ENCODE peak calls at places on chromosomes 13 and 19, in four cellular contexts. T is AG09319, Z is neural crest cell, M is GM10248. C is an unnamed sample.
A peak's percentile ranks its signal among the peaks of the same experiment; 100 is the strongest.

GRCh38 chr19:42349378-42350107 is 24.1 kb downstream of the MEGF8 start:
- DNase-seq in T (no peak), Z (no peak), M (no peak), C (no peak)

GRCh38 chr19:54817670-54818536 is 1.6 kb downstream of the KIR3DL1 start:
- DNase-seq in T (no peak), Z (no peak), M (no peak), C (no peak)

GRCh38 chr13:20671789-20672188 is 31.7 kb upstream of the IL17D start:
- DNase-seq in T (no peak), Z (no peak), M (no peak), C (no peak)

GRCh38 chr13:35356572-35356971 is 119.9 kb downstream of the MAB21L1 start:
- DNase-seq in T (no peak), Z (no peak), M (no peak), C (no peak)

GRCh38 chr19:3692141-3693029 is 7.9 kb downstream of the PIP5K1C start:
- DNase-seq in T (no peak), Z (peak; percentile 52), M (no peak), C (no peak)

GRCh38 chr13:104764600-104764999 is 1698.4 kb upstream of the SLC10A2 start:
- DNase-seq in T (no peak), Z (no peak), M (no peak), C (no peak)

GRCh38 chr19:54905908-54906511 is at the start of gene NCR1:
- DNase-seq in T (no peak), Z (no peak), M (no peak), C (no peak)

GRCh38 chr19:42166336-42166735 is 34.1 kb upstream of the POU2F2 start:
- DNase-seq in T (no peak), Z (no peak), M (no peak), C (no peak)

GRCh38 chr19:12783849-12784393 is 7.4 kb upstream of the JUNB start:
- DNase-seq in T (no peak), Z (no peak), M (no peak), C (no peak)

GRCh38 chr19:12939292-12939606 is 840 bp downstream of the CALR start:
- DNase-seq in T (no peak), Z (no peak), M (no peak), C (no peak)

GRCh38 chr13:98641075-98641474 is 64.2 kb upstream of the STK24 start:
- DNase-seq in T (no peak), Z (no peak), M (no peak), C (no peak)

GRCh38 chr13:24497742-24498141 is 14.8 kb downstream of the PARP4 start:
- DNase-seq in T (no peak), Z (no peak), M (no peak), C (no peak)

GRCh38 chr13:29893438-29893837 is 43.0 kb upstream of the UBL3 start:
- DNase-seq in T (no peak), Z (no peak), M (no peak), C (no peak)

GRCh38 chr19:13187419-13187818 is 37.2 kb downstream of the IER2 start:
- DNase-seq in T (no peak), Z (no peak), M (no peak), C (no peak)

GRCh38 chr13:74927823-74928222 is 554.1 kb downstream of the TBC1D4 start:
- DNase-seq in T (no peak), Z (no peak), M (no peak), C (no peak)

GRCh38 chr13:107203146-107203847 is 635.4 kb upstream of the ARGLU1 start:
- DNase-seq in T (no peak), Z (peak; percentile 27), M (peak; percentile 21), C (peak; percentile 25)

GRCh38 chr19:33226550-33227241 is 1.0 kb upstream of the SLC7A10 start:
- DNase-seq in T (no peak), Z (no peak), M (no peak), C (no peak)

GRCh38 chr19:32669205-32669785 is 5.7 kb downstream of the ANKRD27 start:
- DNase-seq in T (no peak), Z (no peak), M (no peak), C (no peak)

GRCh38 chr19:2770055-2771013 is 12.7 kb downstream of the SGTA start:
- DNase-seq in T (no peak), Z (no peak), M (no peak), C (no peak)

GRCh38 chr19:13920940-13921744 is 15.1 kb downstream of the CC2D1A start:
- DNase-seq in T (no peak), Z (no peak), M (no peak), C (no peak)

GRCh38 chr19:11111117-11111770 is 22.0 kb downstream of the LDLR start:
- DNase-seq in T (no peak), Z (no peak), M (no peak), C (no peak)

GRCh38 chr19:12777217-12778019 is 2.1 kb upstream of the HOOK2 start:
- DNase-seq in T (no peak), Z (peak; percentile 82), M (peak; percentile 75), C (no peak)

GRCh38 chr13:94548382-94549240 is 47.3 kb downstream of the TGDS start:
- DNase-seq in T (no peak), Z (no peak), M (peak; percentile 50), C (no peak)

GRCh38 chr19:16084067-16084685 is 7.9 kb downstream of the TPM4 start:
- DNase-seq in T (no peak), Z (no peak), M (no peak), C (no peak)

GRCh38 chr13:70375718-70376117 is 267.5 kb upstream of the KLHL1 start:
- DNase-seq in T (no peak), Z (no peak), M (no peak), C (no peak)

DNA sequence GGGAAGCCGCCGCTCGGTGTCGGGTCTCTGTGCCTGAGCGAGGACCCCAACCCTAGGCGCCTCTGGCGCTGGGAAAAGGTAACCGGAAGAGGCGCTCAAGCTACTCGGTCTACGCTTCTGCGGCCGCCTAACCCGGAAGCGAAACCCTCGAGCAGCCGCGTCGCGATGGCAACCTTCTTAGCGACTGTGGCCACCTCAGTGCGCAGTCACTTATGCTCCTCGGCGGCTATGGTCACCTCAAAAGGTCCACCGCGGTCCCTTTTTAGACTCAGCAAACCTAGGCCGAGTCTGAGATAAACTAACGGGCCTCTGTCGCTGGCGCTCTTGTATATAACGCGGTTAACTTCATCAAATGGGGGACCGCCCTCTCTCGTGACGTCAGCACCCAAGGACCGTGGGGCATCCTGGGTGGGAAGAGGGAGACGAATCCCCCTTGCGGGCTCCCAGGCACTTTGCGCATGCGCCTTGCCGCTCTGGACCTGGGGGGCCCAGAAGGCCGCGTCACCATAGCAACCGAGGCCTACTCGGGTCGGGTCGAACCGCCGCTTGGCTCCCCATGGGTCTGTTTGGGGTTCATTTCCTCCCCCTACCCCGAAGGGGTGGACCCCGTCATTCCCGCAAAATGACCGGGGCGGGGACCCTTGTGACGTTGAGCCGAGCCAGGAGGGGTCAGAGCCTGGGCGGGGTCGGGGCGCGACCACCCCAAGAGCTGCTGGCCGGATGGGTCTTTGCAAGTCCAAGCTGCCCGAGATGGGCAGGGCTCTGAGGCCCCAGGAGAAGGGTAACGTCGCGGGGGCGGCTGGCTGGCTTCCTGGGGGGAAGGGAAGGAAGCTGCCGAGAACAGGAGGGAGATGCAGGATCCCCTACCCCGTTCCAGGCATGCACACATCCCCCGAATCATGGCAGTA is at the start of gene GTF2F1:
- DNase-seq in T (peak; percentile 92), Z (peak; percentile 93), M (peak; percentile 98), C (peak; percentile 89)
- TF ChIP-seq CTCF in T (peak; percentile 16), Z (no peak), M (no peak), C (no peak)

GRCh38 chr19:58575183-58576041 is 2.3 kb upstream of the MZF1 start:
- DNase-seq in T (peak; percentile 76), Z (peak; percentile 78), M (peak; percentile 87), C (no peak)
- TF ChIP-seq CTCF in T (no peak), Z (no peak), M (peak; percentile 36), C (no peak)

DNA sequence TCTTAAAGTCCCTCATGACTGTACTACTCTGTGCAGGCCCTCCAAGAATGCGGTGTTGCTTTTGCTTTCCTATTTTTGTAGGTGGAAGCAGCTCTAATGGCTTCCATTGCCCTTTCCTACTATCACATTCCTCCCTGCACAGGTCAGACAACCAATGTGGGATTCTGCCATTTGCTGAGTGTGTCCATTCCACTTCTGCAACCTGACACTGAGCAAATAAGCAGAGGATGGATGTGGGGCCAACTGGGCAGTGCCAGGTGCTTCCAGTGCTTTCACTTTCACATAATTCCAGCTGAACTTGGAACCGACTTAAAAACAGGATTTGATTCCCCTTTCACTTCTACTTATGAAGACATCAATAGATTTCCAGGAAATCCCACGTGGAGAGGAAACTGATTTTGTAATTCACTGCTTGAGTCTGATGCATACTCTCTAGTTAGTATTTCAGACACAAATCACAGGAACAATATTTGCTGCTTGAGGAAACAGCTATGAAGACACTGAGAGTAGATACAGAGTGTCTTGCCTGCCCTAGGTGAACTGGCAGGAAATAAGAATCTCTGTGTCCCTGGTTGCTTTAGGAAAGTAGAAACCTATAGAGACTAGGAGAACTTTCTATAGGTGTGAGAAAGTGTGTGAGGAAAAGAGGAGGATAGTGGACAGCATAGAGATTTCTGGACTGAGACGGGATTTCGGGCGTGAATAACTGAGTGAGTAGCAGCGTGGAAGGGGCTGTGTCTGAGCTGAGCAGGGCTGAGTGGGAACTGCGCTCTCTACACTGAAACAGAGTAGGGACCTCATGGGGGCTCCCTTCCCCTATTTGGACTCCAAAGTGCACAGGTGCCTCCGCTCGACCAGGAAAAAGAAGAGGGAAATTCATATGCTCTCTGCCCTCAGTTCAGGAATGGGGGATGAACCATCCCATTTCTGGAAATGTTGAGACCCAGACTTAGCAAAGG is 22.5 kb downstream of the LGALS16 start:
- DNase-seq in T (no peak), Z (no peak), M (no peak), C (no peak)
- TF ChIP-seq CTCF in T (no peak), Z (no peak), M (no peak), C (no peak)

GRCh38 chr13:113949546-113949945 is 24.3 kb downstream of the C13orf46 start:
- DNase-seq in T (no peak), Z (no peak), M (no peak), C (no peak)

GRCh38 chr13:113952983-113953520 is 20.8 kb downstream of the C13orf46 start:
- DNase-seq in T (no peak), Z (no peak), M (no peak), C (no peak)

GRCh38 chr13:113952151-113952982 is 21.5 kb downstream of the C13orf46 start:
- DNase-seq in T (no peak), Z (no peak), M (no peak), C (no peak)

GRCh38 chr13:113950451-113951245 is 23.2 kb downstream of the C13orf46 start:
- DNase-seq in T (no peak), Z (no peak), M (no peak), C (no peak)

GRCh38 chr13:113951246-113951999 is 22.5 kb downstream of the C13orf46 start:
- DNase-seq in T (peak; percentile 46), Z (peak; percentile 45), M (peak; percentile 89), C (no peak)
- TF ChIP-seq CTCF in T (peak; percentile 85), Z (peak; percentile 60), M (peak; percentile 82), C (peak; percentile 42)

DNA sequence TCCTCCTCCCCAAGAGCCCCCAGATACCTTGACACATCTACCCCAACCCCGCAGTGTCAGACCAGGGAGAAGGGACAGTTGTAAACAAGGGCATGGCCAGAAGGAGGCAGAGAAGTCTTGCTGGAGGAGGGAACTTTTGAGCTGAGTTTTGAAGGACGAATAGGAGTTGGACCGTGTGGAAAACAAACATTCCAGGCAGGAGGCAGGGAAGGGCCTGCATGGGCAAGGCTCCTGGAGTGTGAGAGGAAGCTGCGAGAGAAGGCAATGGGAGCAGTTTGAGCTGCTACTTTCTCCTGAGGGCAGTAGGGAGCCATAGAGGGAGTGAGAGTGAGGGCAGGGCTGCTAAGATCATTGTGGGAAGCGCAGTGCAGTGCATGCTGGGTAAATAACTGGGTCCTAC is 23.3 kb downstream of the IL12RB1 start:
- DNase-seq in T (no peak), Z (peak; percentile 56), M (no peak), C (no peak)
- TF ChIP-seq CTCF in T (no peak), Z (peak; percentile 51), M (no peak), C (no peak)

GRCh38 chr19:35592226-35592625 is 6.3 kb downstream of the PMIS2 start:
- DNase-seq in T (no peak), Z (no peak), M (peak; percentile 66), C (no peak)
- TF ChIP-seq CTCF in T (peak; percentile 46), Z (peak; percentile 67), M (peak; percentile 53), C (peak; percentile 48)

GRCh38 chr13:28805193-28805819 is 14.8 kb upstream of the MTUS2 start:
- DNase-seq in T (no peak), Z (peak; percentile 53), M (no peak), C (no peak)
- TF ChIP-seq CTCF in T (peak; percentile 27), Z (peak; percentile 64), M (peak; percentile 39), C (peak; percentile 20)

C was measured in D721Med.